ENCODE peak calls at places on chromosomes 11 and 22, in eight cellular contexts. E is left ventricle myocardium inferior, X is epithelial cell of esophagus, F is GM23338, V is progenitor cell of endocrine pancreas, L is cardiac fibroblast, J is neural crest cell, W is mesothelial cell of epicardium. P is an unnamed sample.

GRCh38 chr11:69923641-69924307 is 104.6 kb upstream of the FGF3 start:
- DNase-seq in X (no peak), F (no peak), E (no peak), L (no peak), V (no peak), J (no peak), W (no peak), P (no peak)

GRCh38 chr11:7577883-7578242 is 64.1 kb downstream of the PPFIBP2 start:
- DNase-seq in W (no peak), V (no peak), F (peak), X (peak), L (peak), J (no peak), E (no peak), P (no peak)

GRCh38 chr11:116374085-116374484 is 398.7 kb downstream of the BUD13 start:
- DNase-seq in L (no peak), F (no peak), W (no peak), V (no peak), J (no peak), X (no peak), E (no peak), P (no peak)

GRCh38 chr11:108870373-108871020 is 205.6 kb downstream of the DDX10 start:
- DNase-seq in X (peak), W (no peak), E (no peak), F (no peak), L (peak), V (no peak), J (no peak), P (no peak)

GRCh38 chr11:86969258-86969657 is 14.1 kb upstream of the FZD4 start:
- DNase-seq in L (no peak), J (no peak), W (no peak), E (no peak), X (no peak), V (no peak), F (no peak), P (no peak)

GRCh38 chr22:24055283-24055682 is 44.2 kb downstream of the CABIN1 start:
- DNase-seq in J (no peak), E (no peak), L (no peak), V (no peak), X (no peak), W (no peak), F (no peak), P (no peak)

GRCh38 chr11:97361812-97362378 is 972.1 kb downstream of the JRKL start:
- DNase-seq in J (no peak), L (peak), F (no peak), V (no peak), W (no peak), X (peak), E (no peak), P (no peak)

GRCh38 chr11:2167141-2168045 is 4.2 kb downstream of the TH start:
- DNase-seq in V (no peak), W (no peak), F (no peak), X (no peak), L (no peak), J (no peak), E (no peak), P (no peak)

GRCh38 chr22:27213766-27214581 is 556.6 kb downstream of the MIAT start:
- DNase-seq in X (no peak), J (no peak), E (peak), L (peak), V (no peak), W (no peak), F (no peak), P (no peak)

GRCh38 chr11:117941163-117941707 is 12.0 kb upstream of the TMPRSS13 start:
- DNase-seq in E (no peak), L (no peak), F (no peak), J (no peak), V (no peak), W (no peak), X (peak), P (no peak)

GRCh38 chr11:65435330-65435931 is 12.8 kb downstream of the NEAT1 start:
- DNase-seq in E (no peak), W (no peak), X (no peak), J (no peak), F (no peak), L (peak), V (no peak), P (no peak)

GRCh38 chr22:36658900-36659299 is 44.7 kb downstream of the CACNG2 start:
- DNase-seq in W (no peak), V (no peak), L (peak), F (no peak), X (peak), E (no peak), J (no peak), P (no peak)

GRCh38 chr11:92979176-92979575 is 9.7 kb downstream of the MTNR1B start:
- DNase-seq in J (no peak), X (peak), L (no peak), E (no peak), V (no peak), F (no peak), W (no peak), P (no peak)

GRCh38 chr11:75273989-75274391 is 33.4 kb downstream of the TPBGL start:
- DNase-seq in V (no peak), W (no peak), F (no peak), E (no peak), L (no peak), X (no peak), J (no peak), P (no peak)

GRCh38 chr22:36933629-36934028 is 20.2 kb downstream of the CSF2RB start:
- DNase-seq in E (no peak), J (no peak), F (no peak), W (no peak), L (no peak), X (no peak), V (no peak), P (no peak)

GRCh38 chr22:36457688-36458450 is 23.6 kb downstream of the TXN2 start:
- DNase-seq in W (no peak), F (no peak), V (no peak), E (peak), X (no peak), J (no peak), L (peak), P (no peak)

GRCh38 chr11:132080121-132080520 is 709.7 kb downstream of the NTM start:
- DNase-seq in W (no peak), V (no peak), E (no peak), L (no peak), J (no peak), X (peak), F (no peak), P (no peak)

GRCh38 chr11:59776210-59777066 is 21.3 kb downstream of the STX3 start:
- DNase-seq in J (no peak), F (no peak), L (peak), E (no peak), W (no peak), V (no peak), X (peak), P (no peak)

DNA sequence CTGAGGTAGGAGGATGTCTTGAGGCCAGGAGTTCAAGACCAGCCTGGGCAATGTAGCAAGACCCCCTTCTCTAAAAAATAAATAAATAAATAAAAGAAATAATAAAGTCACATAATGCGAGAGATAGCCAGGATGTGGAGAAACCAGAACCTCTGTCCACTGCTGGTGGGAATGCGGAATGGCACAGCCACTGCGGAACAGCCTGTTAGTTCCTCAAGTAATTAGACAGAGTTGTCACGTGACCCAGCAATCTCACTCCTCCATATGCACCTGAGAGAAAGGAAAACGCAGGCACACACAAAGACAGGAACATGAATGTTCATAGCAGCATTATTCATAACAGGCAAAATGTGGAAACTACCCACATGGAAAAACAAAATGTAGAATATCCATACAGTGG is 27.5 kb downstream of the LIF start:
- DNase-seq in J (no peak), X (no peak), E (no peak), F (no peak), W (no peak), L (no peak), V (no peak), P (no peak)
- TF ChIP-seq CTCF in J (peak), X (no peak), E (no peak), F (peak), W (peak), L (no peak), V (peak), P (no peak)

DNA sequence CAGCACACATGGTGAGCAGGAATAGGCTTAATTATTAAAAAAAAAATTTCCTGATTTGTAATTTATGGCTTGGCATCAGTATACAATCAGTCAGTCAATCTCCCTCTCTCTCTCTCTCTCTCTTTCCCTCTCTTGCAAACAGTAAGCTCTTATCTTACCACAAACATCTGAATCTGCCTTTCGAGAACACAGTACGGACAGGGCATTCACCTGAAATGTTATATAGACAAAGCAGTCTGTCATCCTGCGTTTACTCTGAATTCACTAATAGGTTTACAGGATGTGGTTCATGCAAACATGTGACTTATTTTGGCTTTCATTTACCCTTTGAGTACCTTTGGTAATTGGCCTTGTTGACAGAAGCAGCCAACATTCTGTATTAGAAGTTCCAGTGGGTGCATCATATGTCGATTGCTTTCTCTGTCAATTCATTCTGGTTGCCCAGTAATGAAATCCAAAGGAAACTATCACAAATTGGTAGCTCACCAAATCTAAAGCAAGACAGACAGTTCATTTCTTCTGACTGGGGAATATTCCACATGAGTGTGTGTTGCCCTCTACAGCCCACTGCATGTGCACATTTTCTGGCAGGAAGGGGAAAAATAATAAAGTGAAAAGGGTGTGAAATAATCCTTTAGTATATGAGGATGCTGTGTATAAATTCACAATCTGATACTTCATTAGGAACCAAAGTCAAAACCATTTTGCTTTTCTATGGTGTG is 1058.2 kb downstream of the LRRC4C start:
- DNase-seq in X (no peak), E (no peak), F (no peak), L (no peak), J (no peak), W (no peak), V (no peak), P (no peak)
- TF ChIP-seq CTCF in X (no peak), E (no peak), F (no peak), L (no peak), J (no peak), W (no peak), V (no peak), P (no peak)

GRCh38 chr22:25183959-25184619 is 15.6 kb upstream of the CRYBB3 start:
- DNase-seq in X (no peak), J (no peak), F (no peak), L (no peak), W (no peak), E (no peak), V (no peak), P (no peak)
- TF ChIP-seq CTCF in X (no peak), J (no peak), F (no peak), L (no peak), W (no peak), E (no peak), V (no peak), P (no peak)

DNA sequence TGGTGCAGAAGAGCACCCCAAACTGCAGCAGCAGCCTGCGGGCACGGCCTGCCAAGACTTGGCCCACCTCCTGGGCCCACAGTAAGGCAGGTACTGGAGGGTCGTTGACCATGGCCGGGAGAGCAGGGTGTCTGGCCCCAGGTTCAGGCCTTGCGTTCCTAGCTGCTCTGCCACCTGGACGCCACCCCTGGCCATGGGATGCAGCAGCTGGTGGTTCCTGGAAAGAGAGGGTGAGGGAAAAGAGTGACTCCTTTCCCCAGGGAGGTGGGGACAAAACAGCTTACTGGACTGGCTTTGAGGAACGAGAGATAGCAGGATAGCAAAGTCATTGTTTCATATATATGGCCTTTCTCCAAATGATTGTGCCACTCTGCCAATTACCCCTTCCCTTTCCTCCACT is 1.8 kb downstream of the BSCL2 start:
- DNase-seq in J (no peak), X (no peak), W (no peak), F (peak), V (no peak), L (peak), E (no peak), P (no peak)
- TF ChIP-seq CTCF in J (no peak), X (peak), W (no peak), F (no peak), V (no peak), L (no peak), E (no peak), P (no peak)

DNA sequence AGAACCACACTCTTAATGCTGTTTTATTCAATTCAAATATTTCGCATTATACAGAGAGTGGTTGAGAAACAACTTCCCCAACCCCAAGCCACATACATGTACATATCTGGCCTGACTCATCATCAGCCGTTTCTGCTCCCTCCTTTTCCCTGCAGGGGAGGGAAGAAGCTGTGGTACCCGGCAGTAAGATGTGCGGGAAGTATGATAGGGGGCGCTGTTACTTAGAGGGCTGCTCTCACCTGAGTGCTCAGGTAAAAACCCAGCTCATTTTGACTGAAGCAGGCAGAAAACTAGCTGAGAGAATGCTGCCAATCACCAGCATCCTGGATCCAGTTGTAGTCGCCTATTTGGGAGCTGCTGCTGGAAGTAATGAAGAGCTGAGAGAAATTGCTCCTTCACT is 85.6 kb downstream of the NELL1 start:
- DNase-seq in V (no peak), L (no peak), X (peak), F (peak), E (no peak), J (no peak), W (no peak), P (no peak)
- TF ChIP-seq CTCF in V (peak), L (no peak), X (no peak), F (peak), E (no peak), J (no peak), W (no peak), P (peak)

GRCh38 chr11:73531386-73531785 is 66.5 kb downstream of the FAM168A start:
- DNase-seq in W (no peak), X (no peak), L (no peak), J (no peak), E (no peak), F (no peak), V (no peak), P (no peak)

GRCh38 chr11:73528877-73529530 is 68.9 kb downstream of the FAM168A start:
- DNase-seq in J (no peak), V (no peak), F (peak), W (no peak), L (no peak), X (no peak), E (no peak), P (no peak)

GRCh38 chr11:73528013-73528412 is 69.9 kb downstream of the FAM168A start:
- DNase-seq in F (no peak), J (no peak), L (no peak), V (no peak), E (no peak), X (no peak), W (no peak), P (no peak)

GRCh38 chr11:73528420-73528819 is 69.5 kb downstream of the FAM168A start:
- DNase-seq in V (no peak), L (peak), W (no peak), X (no peak), F (no peak), E (no peak), J (no peak), P (no peak)

DNA sequence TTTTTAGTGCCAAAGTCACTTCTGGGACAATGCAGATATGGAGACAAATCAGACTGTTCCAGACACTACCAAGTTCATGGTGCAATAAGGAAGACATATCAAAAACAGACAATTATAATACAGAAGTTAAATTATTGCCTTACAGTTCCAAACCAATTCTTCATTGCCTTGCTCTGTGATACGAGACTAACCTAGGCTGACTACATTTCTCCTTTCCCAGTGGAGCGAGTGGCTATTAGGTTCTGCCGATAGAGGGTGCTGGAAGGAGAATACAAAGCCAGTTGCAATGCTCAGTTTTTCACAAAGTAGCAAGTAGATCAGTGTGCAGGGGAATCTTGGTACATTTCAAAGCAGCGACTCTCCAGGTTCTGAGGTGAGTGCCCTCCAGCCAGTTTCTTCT is 67.8 kb downstream of the FAM168A start:
- DNase-seq in X (peak), E (no peak), L (no peak), W (no peak), V (no peak), J (no peak), F (peak), P (no peak)
- TF ChIP-seq CTCF in X (peak), E (peak), L (peak), W (no peak), V (peak), J (peak), F (peak), P (peak)

GRCh38 chr11:123301696-123302400 is 106.8 kb upstream of the CLMP start:
- DNase-seq in E (peak), V (peak), W (peak), L (peak), J (peak), X (peak), F (peak), P (peak)
- TF ChIP-seq CTCF in E (peak), V (peak), W (peak), L (peak), J (peak), X (peak), F (peak), P (peak)

GRCh38 chr11:119378851-119379465 is 2.5 kb downstream of the USP2 start:
- DNase-seq in V (no peak), E (no peak), F (peak), L (no peak), J (no peak), X (no peak), W (no peak), P (no peak)

GRCh38 chr11:119377961-119378667 is 3.4 kb downstream of the USP2 start:
- DNase-seq in W (no peak), F (no peak), E (no peak), X (no peak), J (no peak), V (no peak), L (no peak), P (no peak)

GRCh38 chr11:119376197-119376847 is 5.2 kb downstream of the USP2 start:
- DNase-seq in V (no peak), X (peak), W (no peak), L (no peak), F (no peak), J (peak), E (peak), P (peak)

GRCh38 chr11:119375629-119376196 is 5.8 kb downstream of the USP2 start:
- DNase-seq in F (peak), V (no peak), E (peak), W (no peak), J (no peak), X (no peak), L (peak), P (peak)

GRCh38 chr11:119377112-119377901 is 4.2 kb downstream of the USP2 start:
- DNase-seq in J (no peak), L (no peak), W (no peak), V (no peak), E (no peak), X (peak), F (no peak), P (no peak)
- TF ChIP-seq CTCF in J (no peak), L (no peak), W (no peak), V (no peak), E (no peak), X (no peak), F (no peak), P (no peak)

GRCh38 chr11:11500744-11501487 is 120.9 kb downstream of the GALNT18 start:
- DNase-seq in E (no peak), F (peak), W (no peak), J (no peak), X (no peak), L (no peak), V (no peak), P (no peak)
- TF ChIP-seq CTCF in E (no peak), F (no peak), W (no peak), J (no peak), X (no peak), L (no peak), V (no peak), P (no peak)

P was measured in D721Med.